ENCODE peak calls at places on chromosomes 5 and 9, in six cellular contexts. A is activated T-cell treated with anti-CD3 and anti-CD28 coated beads, Interleukin-2, amount 50 U/mL, for 48 hours; Y is Caki2; H is T-helper 2 cell; O is amniotic stem cell; M is iris pigment epithelial cell. G is an unnamed sample.

GRCh38 chr5:168002116-168002515 is 289.3 kb upstream of the WWC1 start:
- DNase-seq in H (no peak), A (no peak), O (no peak), Y (no peak), M (no peak), G (no peak)

GRCh38 chr5:180271205-180271604 is 20.7 kb downstream of the MAPK9 start:
- DNase-seq in Y (no peak), A (no peak), O (no peak), H (no peak), M (no peak), G (no peak)

GRCh38 chr9:2809692-2810423 is 34.0 kb downstream of the PUM3 start:
- DNase-seq in Y (peak; percentile 76), M (peak; percentile 97), O (peak; percentile 88), A (no peak), H (no peak), G (no peak)

GRCh38 chr9:3848445-3849114 is 322.8 kb upstream of the RFX3 start:
- DNase-seq in Y (peak; percentile 17), M (peak; percentile 75), O (no peak), H (no peak), A (no peak), G (peak; percentile 68)

GRCh38 chr5:180179399-180180197 is 29.4 kb downstream of the RASGEF1C start:
- DNase-seq in A (no peak), O (no peak), M (no peak), H (no peak), Y (no peak), G (no peak)

GRCh38 chr5:179407191-179408175 is 62.2 kb upstream of the ADAMTS2 start:
- DNase-seq in Y (no peak), A (no peak), M (no peak), H (no peak), O (no peak), G (no peak)

GRCh38 chr5:1502046-1502736 is 21.6 kb downstream of the LPCAT1 start:
- DNase-seq in A (no peak), M (no peak), H (no peak), O (no peak), Y (no peak), G (no peak)

GRCh38 chr5:93787598-93787997 is 46.2 kb upstream of the POU5F2 start:
- DNase-seq in O (no peak), A (no peak), Y (no peak), M (no peak), H (no peak), G (no peak)

GRCh38 chr5:93607367-93608258 is 24.6 kb downstream of the NR2F1 start:
- DNase-seq in M (peak; percentile 93), Y (peak; percentile 32), H (no peak), O (peak; percentile 53), A (no peak), G (peak; percentile 58)

GRCh38 chr5:124628721-124629596 is 117.5 kb downstream of the ZNF608 start:
- DNase-seq in M (peak; percentile 97), Y (peak; percentile 96), H (no peak), A (no peak), O (peak; percentile 88), G (peak; percentile 19)

GRCh38 chr5:78232163-78232562 is 62.3 kb downstream of the AP3B1 start:
- DNase-seq in O (no peak), A (no peak), Y (no peak), M (no peak), H (no peak), G (no peak)

GRCh38 chr5:56588636-56589485 is 226.5 kb upstream of the MAP3K1 start:
- DNase-seq in A (peak; percentile 47), Y (no peak), O (no peak), H (peak; percentile 19), M (no peak), G (peak; percentile 47)

GRCh38 chr5:132464155-132464939 is 26.2 kb downstream of the IRF1 start:
- DNase-seq in O (no peak), M (no peak), A (peak; percentile 57), H (no peak), Y (no peak), G (no peak)

GRCh38 chr5:66891184-66891925 is 295.2 kb downstream of the MAST4 start:
- DNase-seq in M (peak; percentile 19), O (no peak), H (no peak), Y (peak; percentile 0), A (no peak), G (no peak)

GRCh38 chr5:162684145-162684544 is 616.6 kb downstream of the GABRG2 start:
- DNase-seq in Y (peak; percentile 72), A (no peak), H (no peak), O (no peak), M (no peak), G (no peak)

GRCh38 chr9:74573792-74574191 is 76.7 kb downstream of the RORB start:
- DNase-seq in M (peak; percentile 17), O (no peak), A (no peak), Y (no peak), H (no peak), G (no peak)

GRCh38 chr9:28037968-28038367 is 464.7 kb upstream of the C9orf72 start:
- DNase-seq in O (no peak), A (no peak), H (no peak), M (no peak), Y (no peak), G (no peak)

GRCh38 chr5:172493906-172494305 is 39.6 kb upstream of the SH3PXD2B start:
- DNase-seq in O (no peak), M (no peak), Y (no peak), A (no peak), H (no peak), G (no peak)

GRCh38 chr5:33679791-33680190 is 212.0 kb downstream of the ADAMTS12 start:
- DNase-seq in M (peak; percentile 62), A (no peak), O (no peak), H (no peak), Y (no peak), G (no peak)

GRCh38 chr5:169767938-169768337 is 130.9 kb downstream of the DOCK2 start:
- DNase-seq in Y (no peak), H (no peak), M (no peak), A (no peak), O (no peak), G (no peak)

GRCh38 chr9:133677126-133678010 is 41.2 kb downstream of the DBH start:
- DNase-seq in A (peak; percentile 56), H (no peak), O (no peak), Y (no peak), M (no peak), G (no peak)

GRCh38 chr5:85453026-85453349 is 1068.3 kb upstream of the EDIL3 start:
- DNase-seq in H (no peak), Y (peak; percentile 1), O (no peak), A (no peak), M (no peak), G (no peak)

GRCh38 chr5:34832568-34832967 is 6.4 kb upstream of the TTC23L start:
- DNase-seq in H (no peak), Y (no peak), O (no peak), M (no peak), A (no peak), G (no peak)

GRCh38 chr5:140260089-140260656 is 42.7 kb downstream of the PFDN1 start:
- DNase-seq in O (no peak), Y (no peak), H (no peak), A (no peak), M (no peak), G (no peak)

GRCh38 chr5:87136096-87136495 is 131.6 kb upstream of the RASA1 start:
- DNase-seq in H (no peak), A (no peak), M (no peak), Y (peak; percentile 10), O (no peak), G (no peak)

GRCh38 chr5:56852228-56853000 is 37.1 kb downstream of the MAP3K1 start:
- DNase-seq in A (no peak), Y (no peak), M (peak; percentile 73), H (no peak), O (no peak), G (no peak)

GRCh38 chr5:137075163-137075970 is 423.8 kb downstream of the SPOCK1 start:
- DNase-seq in O (no peak), A (peak; percentile 28), H (no peak), Y (peak; percentile 75), M (peak; percentile 7), G (peak; percentile 94)

GRCh38 chr9:114929166-114929565 is 1.2 kb downstream of the TNFSF8 start:
- DNase-seq in M (no peak), H (no peak), A (no peak), Y (no peak), O (no peak), G (no peak)

GRCh38 chr9:136170291-136170901 is 34.5 kb downstream of the LHX3 start:
- DNase-seq in M (peak; percentile 7), Y (peak; percentile 8), O (no peak), A (peak; percentile 75), H (no peak), G (peak; percentile 79)

GRCh38 chr9:134789168-134789567 is 91.4 kb upstream of the FCN2 start:
- DNase-seq in Y (no peak), A (no peak), O (no peak), H (no peak), M (no peak), G (no peak)

GRCh38 chr9:125674981-125675973 is 31.7 kb downstream of the MAPKAP1 start:
- DNase-seq in Y (peak; percentile 69), H (no peak), M (peak; percentile 84), O (peak; percentile 25), A (no peak), G (no peak)

GRCh38 chr5:18761801-18762200 is 1127.5 kb downstream of the TAF11L14 start:
- DNase-seq in O (no peak), H (no peak), Y (no peak), M (peak; percentile 5), A (no peak), G (no peak)

GRCh38 chr5:139764250-139764791 is 31.3 kb upstream of the PSD2 start:
- DNase-seq in O (no peak), A (peak; percentile 22), H (no peak), M (no peak), Y (no peak), G (peak; percentile 78)

GRCh38 chr9:84736076-84736475 is 66.5 kb downstream of the NTRK2 start:
- DNase-seq in Y (no peak), H (no peak), O (no peak), A (no peak), M (no peak), G (no peak)

GRCh38 chr9:127035423-127035822 is 87.0 kb downstream of the ANGPTL2 start:
- DNase-seq in H (no peak), M (no peak), A (no peak), O (no peak), Y (no peak), G (no peak)

GRCh38 chr5:156552855-156553358 is 225.9 kb downstream of the SGCD start:
- DNase-seq in Y (no peak), A (no peak), M (no peak), H (no peak), O (no peak), G (no peak)

GRCh38 chr9:87097238-87097637 is 149.9 kb upstream of the GAS1 start:
- DNase-seq in A (no peak), O (no peak), Y (no peak), M (no peak), H (no peak), G (no peak)

GRCh38 chr9:116027511-116027910 is 126.1 kb upstream of the PAPPA start:
- DNase-seq in M (peak; percentile 91), A (no peak), O (peak; percentile 19), Y (peak; percentile 40), H (no peak), G (no peak)

G was measured in WTC11.